ENCODE peak calls at places on chromosomes 6 and 20, in eight cellular contexts. G, P, B, W, R, J, U and Y are unnamed samples.

GRCh38 chr20:20712004-20712473 is 405 bp downstream of the RALGAPA2 start:
- ATAC-seq in R (peak; percentile 6), P (peak; percentile 47), J (peak; percentile 5), U (peak; percentile 8), G (peak; percentile 8), B (no peak), W (no peak), Y (peak; percentile 9)

GRCh38 chr6:139330271-139330670 is 38.5 kb upstream of the TXLNB start:
- ATAC-seq in B (no peak), R (no peak), G (no peak), U (no peak), P (no peak), W (no peak), J (no peak), Y (no peak)

GRCh38 chr20:36482044-36482473 is 59.3 kb upstream of the MYL9 start:
- ATAC-seq in U (no peak), W (no peak), J (no peak), G (peak; percentile 83), R (no peak), P (peak; percentile 40), B (no peak), Y (no peak)

GRCh38 chr6:162538643-162539064 is 188.9 kb downstream of the PRKN start:
- ATAC-seq in G (no peak), J (no peak), B (no peak), R (no peak), W (no peak), P (no peak), U (no peak), Y (no peak)

GRCh38 chr6:105644073-105644489 is 241.2 kb upstream of the PREP start:
- ATAC-seq in G (no peak), B (no peak), W (no peak), P (no peak), U (no peak), J (no peak), R (no peak), Y (no peak)

GRCh38 chr20:37007898-37008649 is 56.6 kb upstream of the SAMHD1 start:
- ATAC-seq in U (peak; percentile 67), R (peak; percentile 85), G (peak; percentile 79), B (peak; percentile 93), W (peak; percentile 41), P (peak; percentile 48), J (peak; percentile 99), Y (peak; percentile 37)

GRCh38 chr6:129671442-129672344 is 38.3 kb downstream of the ARHGAP18 start:
- ATAC-seq in B (peak; percentile 94), J (peak; percentile 78), U (peak; percentile 97), P (peak; percentile 41), G (peak; percentile 93), R (peak; percentile 89), W (peak; percentile 92), Y (peak; percentile 94)

GRCh38 chr6:20877008-20877937 is 343.0 kb downstream of the CDKAL1 start:
- ATAC-seq in G (peak; percentile 95), P (peak; percentile 83), W (peak; percentile 97), U (peak; percentile 98), R (peak; percentile 98), J (no peak), B (no peak), Y (peak; percentile 92)

GRCh38 chr20:63186528-63187316 is 29.2 kb downstream of the YTHDF1 start:
- ATAC-seq in R (no peak), U (no peak), P (no peak), B (no peak), W (no peak), J (no peak), G (no peak), Y (no peak)

GRCh38 chr6:137488736-137489409 is 5.3 kb downstream of the OLIG3 start:
- ATAC-seq in G (peak; percentile 13), R (no peak), W (no peak), J (peak; percentile 25), B (peak; percentile 13), P (peak; percentile 16), U (peak; percentile 20), Y (no peak)

GRCh38 chr6:14026831-14027539 is 90.6 kb upstream of the CD83 start:
- ATAC-seq in B (no peak), G (no peak), W (no peak), U (no peak), P (no peak), R (no peak), J (no peak), Y (no peak)

GRCh38 chr6:134531611-134532010 is 213.7 kb upstream of the SGK1 start:
- ATAC-seq in R (no peak), J (no peak), B (no peak), W (no peak), P (no peak), G (no peak), U (no peak), Y (no peak)

GRCh38 chr20:32072168-32072721 is 20.2 kb downstream of the HCK start:
- ATAC-seq in W (no peak), P (no peak), U (no peak), G (no peak), J (no peak), B (no peak), R (no peak), Y (no peak)